ENCODE peak calls at places on chromosomes 2 and 18, in nine cellular contexts. S is skeletal muscle cell, N is NCI-H2029 treated with DMSO at 0.1 percent for 48 hours, U is NCI-H510A, D is left ventricle myocardium superior, T is substantia nigra, B is fibroblast of pulmonary artery, X is cardiac fibroblast, J is GM04504. G is an unnamed sample.

GRCh38 chr2:79630060-79630459 is 117.2 kb downstream of the CTNNA2 start:
- DNase-seq in S (no peak), N (no peak), U (no peak), D (no peak), T (no peak), B (no peak), X (no peak), J (no peak), G (no peak)

GRCh38 chr2:181426687-181427086 is 30.5 kb upstream of the ITGA4 start:
- DNase-seq in S (no peak), N (peak; percentile 86), U (peak; percentile 22), D (no peak), T (no peak), B (no peak), X (no peak), J (no peak), G (no peak)

GRCh38 chr2:17627434-17627833 is 86.9 kb downstream of the VSNL1 start:
- DNase-seq in S (no peak), N (no peak), U (no peak), D (no peak), T (no peak), B (peak; percentile 39), X (no peak), J (no peak), G (peak; percentile 37)

GRCh38 chr18:23716516-23716915 is 27.3 kb downstream of the LAMA3 start:
- DNase-seq in S (peak; percentile 66), N (no peak), U (no peak), D (no peak), T (no peak), B (peak; percentile 79), X (peak; percentile 79), J (peak; percentile 48), G (peak; percentile 74)

GRCh38 chr18:34659579-34660517 is 50.2 kb upstream of the DTNA start:
- DNase-seq in S (peak; percentile 92), N (peak; percentile 68), U (peak; percentile 73), D (peak; percentile 80), T (peak; percentile 56), B (peak; percentile 98), X (peak; percentile 98), J (peak; percentile 89), G (peak; percentile 80)

GRCh38 chr2:72210470-72210869 is 62.8 kb upstream of the CYP26B1 start:
- DNase-seq in S (no peak), N (no peak), U (no peak), D (no peak), T (no peak), B (no peak), X (no peak), J (no peak), G (peak; percentile 79)

GRCh38 chr2:96762529-96763253 is 2.0 kb downstream of the CNNM4 start:
- DNase-seq in S (no peak), N (no peak), U (no peak), D (no peak), T (no peak), B (no peak), X (peak; percentile 22), J (no peak), G (no peak)

GRCh38 chr2:9379372-9379725 is 44.0 kb downstream of the ITGB1BP1 start:
- DNase-seq in S (no peak), N (no peak), U (no peak), D (no peak), T (no peak), B (no peak), X (no peak), J (no peak), G (no peak)

GRCh38 chr18:12839526-12840196 is 44.4 kb downstream of the PTPN2 start:
- DNase-seq in S (peak; percentile 36), N (no peak), U (no peak), D (no peak), T (no peak), B (peak; percentile 37), X (peak; percentile 67), J (no peak), G (no peak)

GRCh38 chr2:53739057-53739456 is 28.5 kb upstream of the CHAC2 start:
- DNase-seq in S (no peak), N (no peak), U (no peak), D (no peak), T (no peak), B (peak; percentile 43), X (peak; percentile 40), J (no peak), G (no peak)

G was measured in NCI-H226.